ENCODE peak calls at places on chromosomes 4 and X, in eight cellular contexts. Z is IMR-90, X is WTC11, O is A549, W is SK-N-SH, L is GM12878, I is H1, B is HepG2. K is an unnamed sample.

GRCh38 chr4:52250124-52250523 is 199.0 kb downstream of the SPATA18 start:
- DNase-seq in Z (no peak), X (no peak), O (no peak), W (no peak), L (no peak), I (no peak), B (no peak), K (no peak)

GRCh38 chrX:69229436-69229835 is 64.2 kb upstream of the PJA1 start:
- DNase-seq in Z (peak), X (no peak), O (no peak), W (no peak), L (no peak), I (no peak), B (no peak), K (no peak)

GRCh38 chr4:40486534-40486933 is 143.1 kb downstream of the RBM47 start:
- DNase-seq in Z (peak), X (no peak), O (peak), W (no peak), L (no peak), I (no peak), B (no peak), K (no peak)

GRCh38 chrX:150693782-150694574 is 782 bp downstream of the MTMR1 start:
- DNase-seq in Z (peak), X (peak), O (peak), W (peak), L (no peak), I (peak), B (peak), K (peak)

GRCh38 chr4:113825272-113825671 is 63.7 kb upstream of the CAMK2D start:
- DNase-seq in Z (no peak), X (no peak), O (no peak), W (no peak), L (peak), I (no peak), B (no peak), K (no peak)

GRCh38 chrX:13091111-13091765 is 46.8 kb upstream of the FAM9C start:
- DNase-seq in Z (no peak), X (no peak), O (no peak), W (no peak), L (peak), I (no peak), B (no peak), K (no peak)

GRCh38 chr4:91502365-91502764 is 801.4 kb upstream of the GRID2 start:
- DNase-seq in Z (no peak), X (no peak), O (no peak), W (no peak), L (no peak), I (no peak), B (peak), K (no peak)

GRCh38 chr4:173074501-173074946 is 94.1 kb upstream of the GALNT7 start:
- DNase-seq in Z (peak), X (peak), O (peak), W (no peak), L (no peak), I (peak), B (no peak), K (no peak)

GRCh38 chrX:31314921-31315320 is 243.1 kb upstream of the FTHL17 start:
- DNase-seq in Z (peak), X (no peak), O (no peak), W (no peak), L (no peak), I (no peak), B (no peak), K (no peak)

GRCh38 chr4:36532670-36533373 is 251.4 kb downstream of the DTHD1 start:
- DNase-seq in Z (no peak), X (no peak), O (no peak), W (no peak), L (no peak), I (no peak), B (no peak), K (no peak)

GRCh38 chr4:185179488-185179887 is 24.3 kb downstream of the CFAP97 start:
- DNase-seq in Z (no peak), X (no peak), O (no peak), W (no peak), L (no peak), I (no peak), B (no peak), K (no peak)

GRCh38 chr4:112302320-112303274 is 5.4 kb downstream of the ALPK1 start:
- DNase-seq in Z (no peak), X (no peak), O (no peak), W (no peak), L (no peak), I (no peak), B (no peak), K (no peak)

GRCh38 chrX:100743009-100743615 is 11.2 kb upstream of the SYTL4 start:
- DNase-seq in Z (no peak), X (no peak), O (no peak), W (no peak), L (no peak), I (no peak), B (no peak), K (no peak)

GRCh38 chrX:49291615-49292337 is 11.7 kb upstream of the GAGE10 start:
- DNase-seq in Z (peak), X (peak), O (peak), W (peak), L (no peak), I (peak), B (peak), K (peak)

GRCh38 chrX:12779534-12779933 is 11.7 kb upstream of the PRPS2 start:
- DNase-seq in Z (no peak), X (no peak), O (peak), W (no peak), L (no peak), I (no peak), B (peak), K (no peak)

GRCh38 chr4:156778093-156778492 is 193.5 kb downstream of the PDGFC start:
- DNase-seq in Z (peak), X (no peak), O (no peak), W (no peak), L (no peak), I (no peak), B (no peak), K (no peak)

GRCh38 chr4:137367608-137368007 is 164.7 kb downstream of the PCDH18 start:
- DNase-seq in Z (peak), X (no peak), O (no peak), W (no peak), L (no peak), I (no peak), B (no peak), K (no peak)

GRCh38 chr4:109915385-109916002 is 2.8 kb downstream of the EGF start:
- DNase-seq in Z (no peak), X (no peak), O (no peak), W (no peak), L (no peak), I (no peak), B (no peak), K (no peak)

GRCh38 chr4:109925396-109925795 is 12.7 kb downstream of the EGF start:
- DNase-seq in Z (no peak), X (no peak), O (no peak), W (no peak), L (no peak), I (no peak), B (no peak), K (no peak)

GRCh38 chr4:109916003-109916399 is 3.3 kb downstream of the EGF start:
- DNase-seq in Z (no peak), X (no peak), O (no peak), W (no peak), L (no peak), I (no peak), B (no peak), K (no peak)

DNA sequence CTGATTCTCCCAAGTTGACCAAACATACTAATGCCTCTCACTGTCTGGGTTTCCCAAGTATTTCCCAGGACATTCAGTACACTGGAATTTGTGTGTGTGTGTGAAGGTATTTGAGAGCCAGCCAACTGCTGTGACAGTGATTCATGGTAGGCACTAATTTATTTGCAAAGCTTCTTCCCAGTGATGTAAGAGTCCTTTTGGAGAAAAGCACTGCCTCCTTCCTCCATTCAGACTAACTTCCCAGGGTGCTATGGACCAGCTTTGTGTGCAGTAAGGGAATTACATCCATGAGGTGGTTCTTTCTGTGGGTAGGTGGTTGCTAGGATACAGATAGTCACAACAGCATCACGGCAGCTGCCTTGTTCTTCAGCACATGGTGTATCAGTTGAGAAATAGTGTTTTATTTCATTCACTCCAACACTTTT is 8.7 kb downstream of the EGF start:
- DNase-seq in Z (peak), X (no peak), O (peak), W (no peak), L (no peak), I (no peak), B (no peak), K (no peak)
- TF ChIP-seq USF2 in Z (no peak), X (no peak), O (no peak), W (no peak), L (no peak), I (no peak), B (no peak), K (no peak)

GRCh38 chrX:65697915-65698796 is 30.7 kb downstream of the MSN start:
- DNase-seq in Z (no peak), X (no peak), O (no peak), W (no peak), L (peak), I (no peak), B (no peak), K (peak)
- TF ChIP-seq USF2 in Z (no peak), X (no peak), O (no peak), W (no peak), L (no peak), I (no peak), B (no peak), K (no peak)

GRCh38 chr4:165152527-165152926 is 39.9 kb upstream of the TMEM192 start:
- DNase-seq in Z (no peak), X (no peak), O (no peak), W (no peak), L (no peak), I (no peak), B (no peak), K (no peak)
- TF ChIP-seq USF2 in Z (no peak), X (no peak), O (no peak), W (no peak), L (no peak), I (no peak), B (no peak), K (no peak)

DNA sequence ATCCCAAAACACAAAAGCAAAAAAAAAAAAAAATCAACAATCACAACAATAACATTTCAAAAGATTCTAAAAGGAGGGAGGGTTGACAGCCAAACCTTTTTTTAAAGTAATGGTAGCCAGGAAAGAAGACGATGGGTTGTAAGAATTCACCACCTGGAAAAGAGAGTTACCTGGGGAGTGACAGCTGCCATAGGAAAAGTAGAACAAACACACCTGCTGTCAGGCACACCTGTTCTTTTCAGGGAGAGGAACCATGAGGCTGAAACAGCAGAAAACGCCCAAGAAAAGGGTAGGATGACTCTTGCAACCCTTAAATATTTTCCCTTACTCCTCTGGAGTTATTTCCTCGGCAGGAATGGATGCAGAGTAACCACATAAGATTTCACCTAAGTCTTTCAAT is 388.4 kb upstream of the TEX13C start:
- DNase-seq in Z (no peak), X (no peak), O (no peak), W (no peak), L (no peak), I (no peak), B (no peak), K (no peak)
- TF ChIP-seq USF2 in Z (no peak), X (no peak), O (no peak), W (no peak), L (no peak), I (no peak), B (no peak), K (no peak)